ENCODE peak calls at places on chromosomes 11 and 22, in seven cellular contexts. One of them, this sample, is unnamed.

GRCh38 chr11:19913236-19913892 is 200.7 kb downstream of the NAV2 start:
- DNase-seq in H7: peak; percentile 29
- DNase-seq in Calu3: no peak
- DNase-seq in LoVo: no peak
- DNase-seq in H54: no peak
- DNase-seq in small intestine: peak; percentile 20
- DNase-seq in RPMI7951: no peak
- DNase-seq in this sample: no peak

GRCh38 chr11:44964526-44965209 is 14.0 kb upstream of the TP53I11 start:
- DNase-seq in H7: no peak
- DNase-seq in Calu3: no peak
- DNase-seq in LoVo: no peak
- DNase-seq in H54: no peak
- DNase-seq in small intestine: no peak
- DNase-seq in RPMI7951: no peak
- DNase-seq in this sample: no peak

GRCh38 chr11:123457187-123457770 is 27.2 kb downstream of the GRAMD1B start:
- DNase-seq in H7: no peak
- DNase-seq in Calu3: no peak
- DNase-seq in LoVo: no peak
- DNase-seq in H54: no peak
- DNase-seq in small intestine: peak; percentile 48
- DNase-seq in RPMI7951: peak; percentile 44
- DNase-seq in this sample: no peak

GRCh38 chr11:16223558-16223957 is 132.8 kb downstream of the SOX6 start:
- DNase-seq in H7: no peak
- DNase-seq in Calu3: no peak
- DNase-seq in LoVo: no peak
- DNase-seq in H54: no peak
- DNase-seq in small intestine: no peak
- DNase-seq in RPMI7951: no peak
- DNase-seq in this sample: no peak

GRCh38 chr11:121551463-121551862 is 98.7 kb upstream of the SORL1-AS1 start:
- DNase-seq in H7: no peak
- DNase-seq in Calu3: no peak
- DNase-seq in LoVo: no peak
- DNase-seq in H54: no peak
- DNase-seq in small intestine: no peak
- DNase-seq in RPMI7951: no peak
- DNase-seq in this sample: no peak

GRCh38 chr11:77136074-77136473 is 8.0 kb downstream of the MYO7A start:
- DNase-seq in H7: no peak
- DNase-seq in Calu3: no peak
- DNase-seq in LoVo: no peak
- DNase-seq in H54: peak; percentile 78
- DNase-seq in small intestine: no peak
- DNase-seq in RPMI7951: peak; percentile 57
- DNase-seq in this sample: no peak

GRCh38 chr11:88433546-88434230 is 96.2 kb upstream of the CTSC start:
- DNase-seq in H7: no peak
- DNase-seq in Calu3: no peak
- DNase-seq in LoVo: no peak
- DNase-seq in H54: no peak
- DNase-seq in small intestine: no peak
- DNase-seq in RPMI7951: no peak
- DNase-seq in this sample: no peak

GRCh38 chr22:46287873-46288751 is 8.6 kb upstream of the GTSE1 start:
- DNase-seq in H7: peak; percentile 44
- DNase-seq in Calu3: no peak
- DNase-seq in LoVo: no peak
- DNase-seq in H54: no peak
- DNase-seq in small intestine: peak; percentile 59
- DNase-seq in RPMI7951: no peak
- DNase-seq in this sample: no peak

GRCh38 chr11:83816572-83817187 is 530.5 kb upstream of the CCDC90B start:
- DNase-seq in H7: no peak
- DNase-seq in Calu3: no peak
- DNase-seq in LoVo: peak; percentile 25
- DNase-seq in H54: no peak
- DNase-seq in small intestine: peak; percentile 17
- DNase-seq in RPMI7951: peak; percentile 8
- DNase-seq in this sample: no peak

GRCh38 chr22:49294656-49295464 is 532.8 kb downstream of the BRD1 start:
- DNase-seq in H7: peak; percentile 25
- DNase-seq in Calu3: no peak
- DNase-seq in LoVo: no peak
- DNase-seq in H54: no peak
- DNase-seq in small intestine: no peak
- DNase-seq in RPMI7951: no peak
- DNase-seq in this sample: no peak

GRCh38 chr11:113557926-113558325 is 82.7 kb upstream of the DRD2 start:
- DNase-seq in H7: no peak
- DNase-seq in Calu3: no peak
- DNase-seq in LoVo: no peak
- DNase-seq in H54: no peak
- DNase-seq in small intestine: no peak
- DNase-seq in RPMI7951: no peak
- DNase-seq in this sample: no peak

This sample was measured in HuH-7.5.